ENCODE peak calls at places on chromosomes 4 and X, in seven cellular contexts. W is gastrocnemius medialis, D is PC-3, G is A549, T is H9, K is tibial nerve, B is upper lobe of right lung. E is an unnamed sample.

GRCh38 chrX:132022115-132022862 is 813 bp upstream of the STK26 start:
- DNase-seq in W (no peak), D (peak), G (peak), T (no peak), K (no peak), B (no peak), E (no peak)

GRCh38 chrX:130615941-130616340 is 214.2 kb downstream of the RBMX2 start:
- DNase-seq in W (no peak), D (peak), G (no peak), T (no peak), K (no peak), B (no peak), E (no peak)

GRCh38 chr4:87961993-87962791 is 13.3 kb upstream of the SPP1 start:
- DNase-seq in W (no peak), D (peak), G (no peak), T (no peak), K (no peak), B (no peak), E (no peak)

GRCh38 chr4:110164251-110164650 is 34.2 kb downstream of the ELOVL6 start:
- DNase-seq in W (no peak), D (peak), G (no peak), T (no peak), K (no peak), B (no peak), E (no peak)

GRCh38 chr4:76729460-76729859 is 168.5 kb downstream of the SOWAHB start:
- DNase-seq in W (no peak), D (no peak), G (no peak), T (no peak), K (no peak), B (no peak), E (no peak)

GRCh38 chrX:114152130-114152529 is 431.8 kb upstream of the HTR2C start:
- DNase-seq in W (no peak), D (peak), G (peak), T (no peak), K (no peak), B (no peak), E (no peak)

GRCh38 chrX:50161143-50161542 is 39.7 kb downstream of the AKAP4 start:
- DNase-seq in W (no peak), D (peak), G (no peak), T (no peak), K (no peak), B (no peak), E (no peak)

GRCh38 chr4:5750052-5750950 is 39.3 kb downstream of the EVC start:
- DNase-seq in W (no peak), D (no peak), G (no peak), T (no peak), K (no peak), B (peak), E (no peak)

GRCh38 chr4:158090323-158090722 is 82.5 kb downstream of the GASK1B start:
- DNase-seq in W (no peak), D (peak), G (no peak), T (no peak), K (no peak), B (no peak), E (no peak)

GRCh38 chrX:68114573-68115199 is 318.6 kb downstream of the OPHN1 start:
- DNase-seq in W (no peak), D (peak), G (no peak), T (no peak), K (no peak), B (no peak), E (no peak)

GRCh38 chr4:26821677-26822503 is 38.8 kb upstream of the STIM2 start:
- DNase-seq in W (no peak), D (peak), G (no peak), T (no peak), K (no peak), B (no peak), E (no peak)

GRCh38 chr4:24476209-24476781 is 108.1 kb downstream of the DHX15 start:
- DNase-seq in W (no peak), D (peak), G (no peak), T (no peak), K (no peak), B (no peak), E (no peak)

GRCh38 chrX:46686003-46686645 is 72.8 kb downstream of the SLC9A7 start:
- DNase-seq in W (no peak), D (peak), G (no peak), T (peak), K (peak), B (no peak), E (peak)

GRCh38 chrX:93538575-93538974 is 134.8 kb downstream of the NAP1L3 start:
- DNase-seq in W (no peak), D (peak), G (peak), T (no peak), K (no peak), B (no peak), E (no peak)

GRCh38 chr4:15682340-15682725 is 706 bp downstream of the FAM200B start:
- DNase-seq in W (no peak), D (no peak), G (no peak), T (no peak), K (no peak), B (no peak), E (no peak)

GRCh38 chrX:50635811-50636365 is 165.3 kb upstream of the DGKK start:
- DNase-seq in W (no peak), D (no peak), G (no peak), T (no peak), K (no peak), B (no peak), E (no peak)

GRCh38 chr4:130178106-130178505 is 1082.2 kb downstream of the C4orf33 start:
- DNase-seq in W (no peak), D (no peak), G (no peak), T (no peak), K (no peak), B (no peak), E (no peak)

GRCh38 chrX:111041018-111041462 is 55.0 kb upstream of the PAK3 start:
- DNase-seq in W (no peak), D (peak), G (no peak), T (no peak), K (peak), B (no peak), E (no peak)

GRCh38 chrX:154600962-154601374 is 16.0 kb downstream of the CTAG1A start:
- DNase-seq in W (no peak), D (peak), G (no peak), T (no peak), K (no peak), B (no peak), E (no peak)

GRCh38 chrX:109902665-109903064 is 100.2 kb upstream of the TMEM164 start:
- DNase-seq in W (no peak), D (peak), G (peak), T (no peak), K (no peak), B (no peak), E (no peak)

GRCh38 chrX:134990475-134991473 is at the start of gene SMIM10:
- DNase-seq in W (peak), D (no peak), G (no peak), T (peak), K (peak), B (peak), E (peak)

GRCh38 chrX:13808865-13809264 is 8.0 kb downstream of the GPM6B start:
- DNase-seq in W (no peak), D (no peak), G (no peak), T (no peak), K (no peak), B (no peak), E (no peak)

GRCh38 chr4:144787365-144788263 is 141.7 kb downstream of the HHIP start:
- DNase-seq in W (no peak), D (peak), G (peak), T (no peak), K (no peak), B (no peak), E (no peak)

GRCh38 chrX:1323315-1323714 is 13.3 kb upstream of the IL3RA start:
- DNase-seq in W (no peak), D (peak), G (peak), T (peak), K (peak), B (no peak), E (peak)

GRCh38 chr4:164931551-164932324 is 45.7 kb downstream of the TRIM61 start:
- DNase-seq in W (no peak), D (peak), G (no peak), T (no peak), K (no peak), B (no peak), E (no peak)

GRCh38 chr4:158121203-158121586 is 51.6 kb downstream of the GASK1B start:
- DNase-seq in W (peak), D (no peak), G (no peak), T (no peak), K (peak), B (no peak), E (peak)

GRCh38 chrX:69136546-69137331 is 28.5 kb downstream of the PJA1 start:
- DNase-seq in W (no peak), D (no peak), G (no peak), T (peak), K (peak), B (no peak), E (peak)

GRCh38 chr4:6248394-6248793 is 21.3 kb upstream of the WFS1 start:
- DNase-seq in W (no peak), D (no peak), G (no peak), T (no peak), K (no peak), B (no peak), E (no peak)

GRCh38 chr4:3526456-3526855 is 5.8 kb downstream of the LRPAP1 start:
- DNase-seq in W (no peak), D (no peak), G (no peak), T (no peak), K (no peak), B (peak), E (no peak)

GRCh38 chr4:112296949-112297483 is at the start of gene ALPK1:
- DNase-seq in W (no peak), D (peak), G (peak), T (no peak), K (peak), B (no peak), E (no peak)

GRCh38 chr4:47054130-47054529 is 22.8 kb downstream of the GABRB1 start:
- DNase-seq in W (no peak), D (no peak), G (no peak), T (no peak), K (no peak), B (no peak), E (no peak)

GRCh38 chrX:20267924-20268701 is 1.4 kb upstream of the RPS6KA3 start:
- DNase-seq in W (peak), D (no peak), G (no peak), T (peak), K (peak), B (peak), E (peak)

GRCh38 chr4:53863731-53864130 is 200.7 kb downstream of the CHIC2 start:
- DNase-seq in W (no peak), D (no peak), G (no peak), T (no peak), K (no peak), B (no peak), E (peak)

GRCh38 chrX:39753296-39753996 is 344.3 kb downstream of the BCOR start:
- DNase-seq in W (no peak), D (no peak), G (no peak), T (no peak), K (no peak), B (no peak), E (no peak)

GRCh38 chr4:100789991-100790390 is 272.2 kb upstream of the EMCN start:
- DNase-seq in W (no peak), D (no peak), G (no peak), T (no peak), K (no peak), B (no peak), E (no peak)

DNA sequence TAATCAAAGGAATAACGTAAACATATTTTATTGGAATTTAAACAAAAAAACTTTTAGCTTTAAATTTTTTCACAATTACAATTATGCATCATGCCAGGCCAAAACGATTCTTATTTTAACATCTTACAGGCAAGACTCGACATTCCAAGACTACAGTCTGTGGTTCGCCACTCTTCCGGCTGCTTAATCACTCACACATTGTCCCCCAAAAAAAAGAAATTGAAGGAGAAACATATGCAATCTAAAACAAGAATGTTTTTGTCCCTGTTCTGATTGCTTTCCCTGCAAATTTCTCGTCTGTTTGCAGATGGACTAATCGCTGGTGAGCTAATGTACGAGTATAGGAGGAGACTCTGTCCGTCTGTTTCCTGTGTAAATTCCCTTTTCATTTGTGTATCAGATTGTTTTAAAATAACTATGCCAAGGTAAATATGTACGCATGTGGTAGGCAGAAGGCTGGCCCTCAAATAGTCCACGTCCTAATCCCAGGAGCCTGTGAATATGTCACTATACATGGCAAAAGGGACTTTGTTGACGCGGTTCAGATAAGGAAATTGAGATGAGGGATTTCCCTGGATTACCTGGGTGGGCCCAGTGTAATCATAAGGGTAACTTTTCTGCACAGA is 37.7 kb upstream of the MTNR1A start:
- DNase-seq in W (no peak), D (no peak), G (no peak), T (no peak), K (no peak), B (no peak), E (no peak)
- H3K27ac ChIP-seq in W (no peak), D (no peak), G (no peak), T (no peak), K (no peak), B (no peak), E (no peak)

GRCh38 chr4:119692001-119692400 is 63.4 kb upstream of the PDE5A start:
- DNase-seq in W (no peak), D (peak), G (no peak), T (no peak), K (no peak), B (no peak), E (no peak)
- TF ChIP-seq CTCF in W (peak), D (peak), G (no peak), T (no peak), K (no peak), B (no peak), E (no peak)

DNA sequence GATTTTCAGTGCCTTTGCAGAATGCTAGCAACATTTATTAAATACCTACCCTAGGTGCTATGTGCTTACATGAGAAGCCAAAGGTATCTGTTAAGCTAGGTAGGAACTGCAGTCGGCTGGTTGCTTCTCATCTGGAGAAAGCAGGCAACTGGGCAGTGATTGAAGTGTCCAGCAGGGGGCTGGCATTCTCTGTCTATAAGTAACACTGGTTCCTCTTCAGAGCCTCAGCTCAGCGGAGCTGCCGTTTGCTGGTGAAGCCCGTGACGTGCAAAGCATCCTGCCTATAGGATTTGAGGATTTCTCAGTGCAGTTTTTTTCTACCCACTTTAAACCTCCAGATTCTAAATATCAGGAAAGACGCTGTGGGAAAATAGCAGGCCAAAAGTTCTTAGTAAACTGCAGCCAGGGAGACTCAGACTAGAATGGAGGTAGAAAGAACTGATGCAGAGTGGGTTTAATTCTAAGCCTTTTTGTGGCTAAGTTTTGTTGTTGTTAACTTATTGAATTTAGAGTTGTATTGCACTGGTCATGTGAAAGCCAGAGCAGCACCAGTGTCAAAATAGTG is at the start of gene GRPR:
- DNase-seq in W (peak), D (peak), G (peak), T (peak), K (peak), B (peak), E (peak)
- H3K27ac ChIP-seq in W (no peak), D (no peak), G (no peak), T (no peak), K (no peak), B (no peak), E (no peak)

GRCh38 chr4:153295131-153295755 is 49.2 kb upstream of the MND1 start:
- DNase-seq in W (no peak), D (no peak), G (no peak), T (peak), K (no peak), B (no peak), E (no peak)
- TF ChIP-seq CTCF in W (no peak), D (no peak), G (no peak), T (peak), K (no peak), B (no peak), E (no peak)

GRCh38 chrX:55143621-55144020 is 54.8 kb downstream of the PAGE2 start:
- DNase-seq in W (no peak), D (no peak), G (no peak), T (no peak), K (no peak), B (no peak), E (no peak)

GRCh38 chrX:55144697-55145096 is 55.9 kb downstream of the PAGE2 start:
- DNase-seq in W (no peak), D (no peak), G (no peak), T (no peak), K (no peak), B (no peak), E (no peak)

GRCh38 chrX:55142206-55142918 is 53.5 kb downstream of the PAGE2 start:
- DNase-seq in W (no peak), D (no peak), G (no peak), T (no peak), K (no peak), B (no peak), E (no peak)

GRCh38 chrX:55142919-55143310 is 54.1 kb downstream of the PAGE2 start:
- DNase-seq in W (no peak), D (no peak), G (no peak), T (no peak), K (no peak), B (no peak), E (no peak)
- H3K27ac ChIP-seq in W (no peak), D (no peak), G (peak), T (no peak), K (no peak), B (no peak), E (no peak)

DNA sequence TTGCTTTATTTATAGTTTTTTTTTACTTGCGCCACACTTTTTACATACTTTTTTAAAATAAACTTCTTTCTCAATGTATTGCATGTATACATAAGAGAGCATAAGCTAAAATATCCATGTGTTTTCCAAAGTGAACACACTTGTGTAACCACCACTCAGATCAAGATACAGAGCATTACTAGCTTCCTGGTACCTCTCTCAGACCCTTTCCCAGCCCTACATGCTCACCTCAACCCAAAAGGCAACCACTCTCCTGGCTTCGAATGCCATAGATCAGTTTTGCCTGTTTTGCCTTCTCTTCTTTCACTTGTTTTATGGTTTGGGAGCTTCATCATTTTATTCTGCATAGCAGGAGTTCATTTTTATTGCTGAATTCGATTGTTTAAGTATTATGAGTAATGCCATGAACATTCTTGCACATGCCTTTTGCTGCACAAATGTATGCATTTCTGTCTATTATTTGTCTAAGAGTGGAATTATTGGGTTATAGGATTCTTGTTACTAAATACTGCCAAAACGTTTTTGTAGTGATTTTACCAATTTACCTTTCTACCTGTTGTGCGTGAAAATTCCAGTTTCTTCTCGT is 45.9 kb upstream of the NUDT6 start:
- DNase-seq in W (no peak), D (peak), G (no peak), T (no peak), K (no peak), B (no peak), E (no peak)
- TF ChIP-seq CTCF in W (no peak), D (no peak), G (no peak), T (no peak), K (no peak), B (no peak), E (no peak)

GRCh38 chrX:6681469-6681868 is 146.6 kb upstream of the VCX3A start:
- DNase-seq in W (no peak), D (no peak), G (no peak), T (no peak), K (no peak), B (no peak), E (no peak)
- H3K27ac ChIP-seq in W (no peak), D (no peak), G (no peak), T (no peak), K (no peak), B (no peak), E (no peak)

DNA sequence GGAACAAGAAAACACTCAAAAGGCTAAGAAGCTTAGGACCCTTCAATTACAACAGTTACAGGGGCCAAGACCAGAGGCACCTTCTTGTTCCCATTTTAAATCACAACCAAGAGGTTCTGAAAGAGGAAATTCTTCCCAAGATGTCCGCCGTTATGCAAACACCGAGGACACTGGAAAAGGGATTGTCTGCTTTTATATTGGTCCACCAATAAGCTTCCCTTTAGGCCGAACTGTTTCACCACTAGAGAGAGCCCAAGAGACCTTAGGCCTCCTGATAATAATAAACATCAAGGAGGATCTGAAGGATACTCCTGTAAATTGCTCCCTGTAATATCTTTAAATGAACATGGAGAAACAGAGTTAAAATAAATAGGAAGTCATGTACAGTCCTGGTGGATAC is 92.6 kb upstream of the NLRP2B start:
- DNase-seq in W (no peak), D (peak), G (no peak), T (no peak), K (no peak), B (no peak), E (no peak)
- TF ChIP-seq CTCF in W (no peak), D (peak), G (no peak), T (peak), K (no peak), B (no peak), E (no peak)